ENCODE peak calls at places on chromosomes 3 and 15, in four cellular contexts. One of them, this sample, is unnamed.

GRCh38 chr15:52503788-52504496 is 24.7 kb downstream of the MYO5A start:
- DNase-seq in PC-9: no peak
- DNase-seq in GM23338: no peak
- DNase-seq in tibial artery: no peak
- DNase-seq in this sample: no peak

GRCh38 chr3:47954562-47954961 is 61.7 kb downstream of the MAP4 start:
- DNase-seq in PC-9: no peak
- DNase-seq in GM23338: no peak
- DNase-seq in tibial artery: no peak
- DNase-seq in this sample: no peak

GRCh38 chr15:98651581-98652220 is 3.4 kb downstream of the IGF1R start:
- DNase-seq in PC-9: peak; percentile 49
- DNase-seq in GM23338: no peak
- DNase-seq in tibial artery: no peak
- DNase-seq in this sample: no peak

GRCh38 chr3:15610083-15610482 is 8.5 kb downstream of the BTD start:
- DNase-seq in PC-9: no peak
- DNase-seq in GM23338: no peak
- DNase-seq in tibial artery: peak; percentile 78
- DNase-seq in this sample: peak; percentile 60

GRCh38 chr3:64131755-64132154 is 93.5 kb downstream of the PRICKLE2 start:
- DNase-seq in PC-9: no peak
- DNase-seq in GM23338: no peak
- DNase-seq in tibial artery: no peak
- DNase-seq in this sample: no peak

GRCh38 chr3:127090218-127091160 is 102.4 kb upstream of the PRR23E start:
- DNase-seq in PC-9: no peak
- DNase-seq in GM23338: no peak
- DNase-seq in tibial artery: no peak
- DNase-seq in this sample: no peak

GRCh38 chr3:149291178-149291577 is 42.3 kb downstream of the TM4SF18 start:
- DNase-seq in PC-9: no peak
- DNase-seq in GM23338: peak; percentile 64
- DNase-seq in tibial artery: no peak
- DNase-seq in this sample: no peak

GRCh38 chr15:74390552-74391288 is 23.3 kb upstream of the CYP11A1 start:
- DNase-seq in PC-9: no peak
- DNase-seq in GM23338: no peak
- DNase-seq in tibial artery: no peak
- DNase-seq in this sample: no peak

GRCh38 chr3:37800022-37800493 is 61.6 kb upstream of the CTDSPL start:
- DNase-seq in PC-9: no peak
- DNase-seq in GM23338: no peak
- DNase-seq in tibial artery: no peak
- DNase-seq in this sample: no peak

GRCh38 chr3:127677541-127678314 is 5.0 kb downstream of the ABTB1 start:
- DNase-seq in PC-9: no peak
- DNase-seq in GM23338: no peak
- DNase-seq in tibial artery: peak; percentile 61
- DNase-seq in this sample: peak; percentile 33

GRCh38 chr3:58009026-58009748 is 965 bp downstream of the FLNB start:
- DNase-seq in PC-9: no peak
- DNase-seq in GM23338: peak; percentile 62
- DNase-seq in tibial artery: peak; percentile 76
- DNase-seq in this sample: peak; percentile 73

GRCh38 chr15:47514251-47514652 is 203.1 kb upstream of the SEMA6D start:
- DNase-seq in PC-9: no peak
- DNase-seq in GM23338: no peak
- DNase-seq in tibial artery: no peak
- DNase-seq in this sample: no peak

GRCh38 chr15:93028632-93029612 is 60.1 kb downstream of the RGMA start:
- DNase-seq in PC-9: no peak
- DNase-seq in GM23338: no peak
- DNase-seq in tibial artery: peak; percentile 98
- DNase-seq in this sample: peak; percentile 95

GRCh38 chr3:147394168-147394941 is 12.0 kb downstream of the ZIC4 start:
- DNase-seq in PC-9: no peak
- DNase-seq in GM23338: peak; percentile 56
- DNase-seq in tibial artery: no peak
- DNase-seq in this sample: no peak

GRCh38 chr15:32857732-32858131 is 139.9 kb downstream of the GREM1 start:
- DNase-seq in PC-9: no peak
- DNase-seq in GM23338: no peak
- DNase-seq in tibial artery: no peak
- DNase-seq in this sample: no peak

GRCh38 chr15:80457896-80458295 is 53.7 kb downstream of the ARNT2 start:
- DNase-seq in PC-9: no peak
- DNase-seq in GM23338: peak; percentile 27
- DNase-seq in tibial artery: no peak
- DNase-seq in this sample: no peak

GRCh38 chr15:32705450-32705849 is 12.4 kb upstream of the GREM1 start:
- DNase-seq in PC-9: no peak
- DNase-seq in GM23338: no peak
- DNase-seq in tibial artery: no peak
- DNase-seq in this sample: no peak

GRCh38 chr3:151283907-151284461 is 5.6 kb upstream of the P2RY14 start:
- DNase-seq in PC-9: no peak
- DNase-seq in GM23338: no peak
- DNase-seq in tibial artery: no peak
- DNase-seq in this sample: peak; percentile 81

GRCh38 chr3:110414851-110415250 is 656.8 kb upstream of the NECTIN3 start:
- DNase-seq in PC-9: no peak
- DNase-seq in GM23338: no peak
- DNase-seq in tibial artery: no peak
- DNase-seq in this sample: no peak

GRCh38 chr3:158434412-158435038 is 136.5 kb upstream of the MLF1 start:
- DNase-seq in PC-9: peak; percentile 42
- DNase-seq in GM23338: peak; percentile 86
- DNase-seq in tibial artery: peak; percentile 71
- DNase-seq in this sample: peak; percentile 78

GRCh38 chr3:159884661-159885402 is 103.8 kb upstream of the IL12A start:
- DNase-seq in PC-9: peak; percentile 45
- DNase-seq in GM23338: peak; percentile 69
- DNase-seq in tibial artery: no peak
- DNase-seq in this sample: no peak

GRCh38 chr3:104425416-104425815 is 941.3 kb upstream of the ALCAM start:
- DNase-seq in PC-9: no peak
- DNase-seq in GM23338: no peak
- DNase-seq in tibial artery: no peak
- DNase-seq in this sample: no peak

GRCh38 chr3:53891500-53892334 is at the start of gene SELENOK:
- DNase-seq in PC-9: peak; percentile 95
- DNase-seq in GM23338: peak; percentile 100
- DNase-seq in tibial artery: peak; percentile 99
- DNase-seq in this sample: peak; percentile 99

GRCh38 chr3:53885239-53885638 is 3.3 kb upstream of the ACTR8 start:
- DNase-seq in PC-9: no peak
- DNase-seq in GM23338: no peak
- DNase-seq in tibial artery: no peak
- DNase-seq in this sample: no peak

GRCh38 chr3:53888229-53888628 is 3.4 kb downstream of the SELENOK start:
- DNase-seq in PC-9: no peak
- DNase-seq in GM23338: no peak
- DNase-seq in tibial artery: no peak
- DNase-seq in this sample: no peak

GRCh38 chr3:53887446-53887845 is 4.2 kb downstream of the SELENOK start:
- DNase-seq in PC-9: no peak
- DNase-seq in GM23338: no peak
- DNase-seq in tibial artery: no peak
- DNase-seq in this sample: no peak

DNA sequence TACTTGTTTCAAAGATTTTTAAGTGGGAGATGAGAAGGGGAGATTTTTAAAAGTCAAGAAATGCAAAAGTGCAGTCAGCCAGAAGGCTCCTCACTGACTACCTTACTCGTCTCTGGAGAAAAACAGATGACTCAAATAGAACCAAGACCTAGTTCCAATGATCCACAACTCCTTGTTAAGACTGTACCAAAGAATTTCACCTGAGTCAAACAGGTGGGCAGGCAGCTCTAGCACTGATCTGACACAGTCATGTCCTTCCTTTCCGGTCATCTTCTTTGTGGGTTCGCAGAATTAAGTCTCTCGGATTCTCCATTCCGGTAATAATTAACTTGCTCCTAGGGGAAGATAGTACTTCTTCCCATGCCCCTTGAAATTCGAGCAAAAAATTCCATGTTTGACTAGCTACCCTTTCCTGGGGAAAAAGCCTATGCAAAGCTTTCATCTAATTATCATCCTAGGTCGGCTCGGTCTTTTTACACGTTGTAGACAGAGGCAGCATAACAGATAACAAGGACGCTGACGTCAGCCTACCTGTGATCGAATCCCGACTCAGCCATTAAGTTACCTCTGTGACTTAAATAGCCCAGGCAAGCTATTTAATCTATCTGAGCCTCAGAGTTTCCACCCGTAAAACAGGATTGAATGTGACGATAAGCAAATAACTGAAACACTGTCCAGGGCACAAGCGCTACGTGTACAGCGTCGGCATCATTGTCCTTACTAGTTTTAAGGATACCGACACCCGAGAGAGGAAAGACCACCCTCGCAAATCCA is 746 bp downstream of the SELENOK start:
- DNase-seq in PC-9: no peak
- DNase-seq in GM23338: peak; percentile 69
- DNase-seq in tibial artery: no peak
- DNase-seq in this sample: peak; percentile 11
- H3K4me3 ChIP-seq in PC-9: peak overlapping the region; percentile 77
- H3K4me3 ChIP-seq in GM23338: peak overlapping the region; percentile 81
- H3K4me3 ChIP-seq in tibial artery: peak overlapping the region; percentile 97
- H3K4me3 ChIP-seq in this sample: peak overlapping the region; percentile 95

GRCh38 chr3:49787536-49787935 is 1.2 kb upstream of the IP6K1 start:
- DNase-seq in PC-9: no peak
- DNase-seq in GM23338: no peak
- DNase-seq in tibial artery: no peak
- DNase-seq in this sample: no peak

GRCh38 chr3:49788056-49788455 is 1.7 kb upstream of the IP6K1 start:
- DNase-seq in PC-9: no peak
- DNase-seq in GM23338: no peak
- DNase-seq in tibial artery: no peak
- DNase-seq in this sample: no peak

GRCh38 chr3:49786357-49787181 is at the start of gene IP6K1:
- DNase-seq in PC-9: peak; percentile 99
- DNase-seq in GM23338: peak; percentile 100
- DNase-seq in tibial artery: peak; percentile 100
- DNase-seq in this sample: peak; percentile 100

GRCh38 chr3:49785565-49786356 is 581 bp downstream of the IP6K1 start:
- DNase-seq in PC-9: no peak
- DNase-seq in GM23338: peak; percentile 63
- DNase-seq in tibial artery: no peak
- DNase-seq in this sample: peak; percentile 74

DNA sequence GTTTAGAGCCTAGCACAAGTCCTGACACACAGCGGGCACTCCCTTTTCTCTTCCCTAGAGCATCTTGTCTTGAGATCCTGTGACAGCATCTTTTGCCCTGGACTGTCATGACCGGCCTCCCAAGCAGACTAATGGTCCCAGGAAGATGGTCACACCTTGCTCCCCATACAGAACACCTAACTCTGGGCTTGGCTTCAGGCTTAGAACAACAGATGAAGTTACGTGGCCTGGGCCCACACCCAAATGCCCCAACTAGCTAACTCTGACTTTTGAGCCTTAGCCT is 781 bp upstream of the IP6K1 start:
- DNase-seq in PC-9: no peak
- DNase-seq in GM23338: no peak
- DNase-seq in tibial artery: no peak
- DNase-seq in this sample: no peak
- H3K4me3 ChIP-seq in PC-9: peak overlapping the region; percentile 98
- H3K4me3 ChIP-seq in GM23338: peak overlapping the region; percentile 49
- H3K4me3 ChIP-seq in tibial artery: peak overlapping the region; percentile 80
- H3K4me3 ChIP-seq in this sample: no peak overlapping the region

GRCh38 chr3:196419386-196419785 is 12.8 kb downstream of the UBXN7 start:
- DNase-seq in PC-9: no peak
- DNase-seq in GM23338: no peak
- DNase-seq in tibial artery: no peak
- DNase-seq in this sample: no peak

GRCh38 chr3:196422976-196423781 is 9.0 kb downstream of the UBXN7 start:
- DNase-seq in PC-9: no peak
- DNase-seq in GM23338: no peak
- DNase-seq in tibial artery: no peak
- DNase-seq in this sample: peak; percentile 73
- H3K4me3 ChIP-seq in PC-9: no peak overlapping the region
- H3K4me3 ChIP-seq in GM23338: no peak overlapping the region
- H3K4me3 ChIP-seq in tibial artery: no peak overlapping the region
- H3K4me3 ChIP-seq in this sample: no peak overlapping the region

GRCh38 chr3:124747111-124747981 is 17.1 kb downstream of the UMPS start:
- DNase-seq in PC-9: no peak
- DNase-seq in GM23338: no peak
- DNase-seq in tibial artery: no peak
- DNase-seq in this sample: no peak

GRCh38 chr3:124745756-124746155 is 15.5 kb downstream of the UMPS start:
- DNase-seq in PC-9: no peak
- DNase-seq in GM23338: no peak
- DNase-seq in tibial artery: no peak
- DNase-seq in this sample: no peak

GRCh38 chr3:124748560-124749198 is 18.4 kb downstream of the UMPS start:
- DNase-seq in PC-9: no peak
- DNase-seq in GM23338: no peak
- DNase-seq in tibial artery: no peak
- DNase-seq in this sample: no peak

GRCh38 chr3:124752051-124752450 is 21.8 kb downstream of the UMPS start:
- DNase-seq in PC-9: no peak
- DNase-seq in GM23338: no peak
- DNase-seq in tibial artery: no peak
- DNase-seq in this sample: no peak

DNA sequence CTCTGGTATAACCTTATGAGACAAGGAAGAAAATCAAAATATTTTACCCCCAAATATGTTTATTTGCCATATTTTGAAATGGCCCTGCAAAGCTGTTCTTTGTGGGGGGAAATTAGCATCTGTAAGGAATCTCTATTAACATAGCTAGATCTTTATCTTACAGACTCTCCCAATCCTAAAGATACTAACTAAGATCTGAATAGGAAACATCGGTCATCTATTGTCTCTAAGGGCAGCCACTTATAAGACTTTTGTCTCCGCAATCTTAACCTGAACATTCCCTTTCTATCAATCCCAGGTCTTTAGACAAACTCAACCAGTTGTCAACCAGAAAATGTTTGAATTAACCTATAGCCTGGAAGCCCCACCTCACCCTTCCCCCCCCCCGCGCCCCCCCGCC is 21.2 kb downstream of the UMPS start:
- DNase-seq in PC-9: no peak
- DNase-seq in GM23338: peak; percentile 17
- DNase-seq in tibial artery: no peak
- DNase-seq in this sample: no peak
- H3K4me3 ChIP-seq in PC-9: no peak overlapping the region
- H3K4me3 ChIP-seq in GM23338: no peak overlapping the region
- H3K4me3 ChIP-seq in tibial artery: no peak overlapping the region
- H3K4me3 ChIP-seq in this sample: no peak overlapping the region

GRCh38 chr3:195578565-195578964 is 5.2 kb downstream of the APOD start:
- DNase-seq in PC-9: peak; percentile 24
- DNase-seq in GM23338: no peak
- DNase-seq in tibial artery: no peak
- DNase-seq in this sample: no peak
- H3K4me3 ChIP-seq in PC-9: no peak overlapping the region
- H3K4me3 ChIP-seq in GM23338: no peak overlapping the region
- H3K4me3 ChIP-seq in tibial artery: no peak overlapping the region
- H3K4me3 ChIP-seq in this sample: no peak overlapping the region

DNA sequence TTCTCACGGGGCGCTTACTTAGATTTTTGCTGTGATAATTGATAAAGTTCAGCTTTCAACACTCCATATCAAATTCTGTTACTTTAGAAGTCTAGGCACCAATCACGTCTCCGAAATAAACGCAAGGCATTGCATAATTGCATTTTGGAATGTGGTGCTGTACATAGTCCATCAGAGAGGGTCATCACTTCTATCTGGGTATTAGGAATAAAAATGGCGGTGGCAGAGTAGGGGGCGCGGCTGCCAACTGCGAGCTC is 365 bp upstream of the UQCC5 start:
- DNase-seq in PC-9: no peak
- DNase-seq in GM23338: no peak
- DNase-seq in tibial artery: no peak
- DNase-seq in this sample: no peak
- H3K4me3 ChIP-seq in PC-9: peak overlapping the region; percentile 46
- H3K4me3 ChIP-seq in GM23338: peak overlapping the region; percentile 39
- H3K4me3 ChIP-seq in tibial artery: peak overlapping the region; percentile 69
- H3K4me3 ChIP-seq in this sample: no peak overlapping the region

This sample was measured in right cardiac atrium.